ENCODE peak calls at places on chromosomes 13 and 19, in nine cellular contexts. One of them, this sample, is unnamed.

GRCh38 chr19:47572635-47573034 is 313 bp downstream of the ZNF541 start:
- DNase-seq in cardiac muscle cell: no peak
- DNase-seq in esophagus squamous epithelium: no peak
- DNase-seq in sigmoid colon: no peak
- DNase-seq in glutamatergic neuron: no peak
- DNase-seq in body of pancreas: no peak
- DNase-seq in nephron progenitor cell: no peak
- DNase-seq in cardiac fibroblast: no peak
- DNase-seq in fibroblast of pulmonary artery: no peak
- DNase-seq in this sample: no peak

GRCh38 chr13:57629821-57630235 is 1.7 kb upstream of the PCDH17 start:
- DNase-seq in glutamatergic neuron: peak
- DNase-seq in esophagus squamous epithelium: no peak
- DNase-seq in sigmoid colon: peak
- DNase-seq in fibroblast of pulmonary artery: peak
- DNase-seq in body of pancreas: peak
- DNase-seq in cardiac muscle cell: peak
- DNase-seq in nephron progenitor cell: peak
- DNase-seq in cardiac fibroblast: peak
- DNase-seq in this sample: peak

GRCh38 chr19:40154121-40154680 is 37.0 kb upstream of the MAP3K10 start:
- DNase-seq in cardiac fibroblast: no peak
- DNase-seq in nephron progenitor cell: no peak
- DNase-seq in fibroblast of pulmonary artery: no peak
- DNase-seq in glutamatergic neuron: no peak
- DNase-seq in cardiac muscle cell: no peak
- DNase-seq in body of pancreas: no peak
- DNase-seq in sigmoid colon: no peak
- DNase-seq in esophagus squamous epithelium: no peak
- DNase-seq in this sample: no peak

GRCh38 chr19:34253711-34254551 is 423 bp upstream of the GARRE1 start:
- DNase-seq in sigmoid colon: peak
- DNase-seq in esophagus squamous epithelium: peak
- DNase-seq in fibroblast of pulmonary artery: no peak
- DNase-seq in glutamatergic neuron: peak
- DNase-seq in nephron progenitor cell: peak
- DNase-seq in cardiac muscle cell: peak
- DNase-seq in body of pancreas: no peak
- DNase-seq in cardiac fibroblast: no peak
- DNase-seq in this sample: peak

GRCh38 chr13:36850790-36851438 is 31.9 kb downstream of the RFXAP start:
- DNase-seq in esophagus squamous epithelium: no peak
- DNase-seq in cardiac fibroblast: no peak
- DNase-seq in sigmoid colon: no peak
- DNase-seq in body of pancreas: no peak
- DNase-seq in glutamatergic neuron: peak
- DNase-seq in nephron progenitor cell: peak
- DNase-seq in fibroblast of pulmonary artery: peak
- DNase-seq in cardiac muscle cell: peak
- DNase-seq in this sample: no peak

GRCh38 chr19:7986321-7987083 is 18.9 kb downstream of the ELAVL1 start:
- DNase-seq in body of pancreas: no peak
- DNase-seq in fibroblast of pulmonary artery: peak
- DNase-seq in cardiac fibroblast: peak
- DNase-seq in esophagus squamous epithelium: no peak
- DNase-seq in sigmoid colon: no peak
- DNase-seq in cardiac muscle cell: no peak
- DNase-seq in glutamatergic neuron: no peak
- DNase-seq in nephron progenitor cell: no peak
- DNase-seq in this sample: no peak

GRCh38 chr19:11195681-11196080 is 1.7 kb downstream of the KANK2 start:
- DNase-seq in cardiac muscle cell: no peak
- DNase-seq in sigmoid colon: no peak
- DNase-seq in glutamatergic neuron: no peak
- DNase-seq in cardiac fibroblast: no peak
- DNase-seq in esophagus squamous epithelium: no peak
- DNase-seq in body of pancreas: no peak
- DNase-seq in fibroblast of pulmonary artery: no peak
- DNase-seq in nephron progenitor cell: no peak
- DNase-seq in this sample: no peak

GRCh38 chr13:88071371-88071770 is 400.2 kb downstream of the SLITRK5 start:
- DNase-seq in nephron progenitor cell: no peak
- DNase-seq in glutamatergic neuron: no peak
- DNase-seq in esophagus squamous epithelium: no peak
- DNase-seq in fibroblast of pulmonary artery: no peak
- DNase-seq in body of pancreas: no peak
- DNase-seq in sigmoid colon: no peak
- DNase-seq in cardiac fibroblast: no peak
- DNase-seq in cardiac muscle cell: no peak
- DNase-seq in this sample: no peak

GRCh38 chr19:32017341-32017948 is 328.0 kb upstream of the ZNF507 start:
- DNase-seq in nephron progenitor cell: no peak
- DNase-seq in fibroblast of pulmonary artery: no peak
- DNase-seq in cardiac muscle cell: no peak
- DNase-seq in body of pancreas: no peak
- DNase-seq in cardiac fibroblast: no peak
- DNase-seq in glutamatergic neuron: no peak
- DNase-seq in esophagus squamous epithelium: no peak
- DNase-seq in sigmoid colon: no peak
- DNase-seq in this sample: no peak

GRCh38 chr19:3061214-3062161 is 807 bp downstream of the TLE5 start:
- DNase-seq in fibroblast of pulmonary artery: peak
- DNase-seq in cardiac muscle cell: peak
- DNase-seq in body of pancreas: peak
- DNase-seq in sigmoid colon: peak
- DNase-seq in nephron progenitor cell: no peak
- DNase-seq in cardiac fibroblast: peak
- DNase-seq in glutamatergic neuron: no peak
- DNase-seq in esophagus squamous epithelium: no peak
- DNase-seq in this sample: no peak

GRCh38 chr19:16315825-16316505 is 8.7 kb upstream of the KLF2 start:
- DNase-seq in fibroblast of pulmonary artery: peak
- DNase-seq in cardiac fibroblast: peak
- DNase-seq in body of pancreas: peak
- DNase-seq in cardiac muscle cell: peak
- DNase-seq in glutamatergic neuron: no peak
- DNase-seq in esophagus squamous epithelium: no peak
- DNase-seq in nephron progenitor cell: no peak
- DNase-seq in sigmoid colon: peak
- DNase-seq in this sample: no peak

GRCh38 chr19:21202865-21203494 is 61.1 kb downstream of the ZNF431 start:
- DNase-seq in glutamatergic neuron: no peak
- DNase-seq in body of pancreas: peak
- DNase-seq in cardiac fibroblast: peak
- DNase-seq in esophagus squamous epithelium: no peak
- DNase-seq in fibroblast of pulmonary artery: peak
- DNase-seq in sigmoid colon: no peak
- DNase-seq in cardiac muscle cell: peak
- DNase-seq in nephron progenitor cell: peak
- DNase-seq in this sample: no peak

GRCh38 chr13:94816256-94816655 is 103.9 kb upstream of the SOX21 start:
- DNase-seq in esophagus squamous epithelium: no peak
- DNase-seq in sigmoid colon: no peak
- DNase-seq in cardiac fibroblast: no peak
- DNase-seq in fibroblast of pulmonary artery: no peak
- DNase-seq in body of pancreas: no peak
- DNase-seq in cardiac muscle cell: no peak
- DNase-seq in glutamatergic neuron: no peak
- DNase-seq in nephron progenitor cell: no peak
- DNase-seq in this sample: no peak

GRCh38 chr19:5953680-5954213 is 24.2 kb downstream of the RANBP3 start:
- DNase-seq in esophagus squamous epithelium: no peak
- DNase-seq in fibroblast of pulmonary artery: no peak
- DNase-seq in cardiac muscle cell: no peak
- DNase-seq in glutamatergic neuron: no peak
- DNase-seq in nephron progenitor cell: no peak
- DNase-seq in sigmoid colon: peak
- DNase-seq in cardiac fibroblast: no peak
- DNase-seq in body of pancreas: no peak
- DNase-seq in this sample: no peak

GRCh38 chr19:51807111-51807701 is 12.2 kb downstream of the FPR3 start:
- DNase-seq in nephron progenitor cell: no peak
- DNase-seq in cardiac muscle cell: no peak
- DNase-seq in esophagus squamous epithelium: no peak
- DNase-seq in sigmoid colon: no peak
- DNase-seq in body of pancreas: peak
- DNase-seq in cardiac fibroblast: peak
- DNase-seq in glutamatergic neuron: no peak
- DNase-seq in fibroblast of pulmonary artery: peak
- DNase-seq in this sample: no peak

GRCh38 chr13:86002921-86003488 is 203.8 kb upstream of the SLITRK6 start:
- DNase-seq in glutamatergic neuron: no peak
- DNase-seq in cardiac fibroblast: no peak
- DNase-seq in nephron progenitor cell: peak
- DNase-seq in esophagus squamous epithelium: no peak
- DNase-seq in cardiac muscle cell: no peak
- DNase-seq in fibroblast of pulmonary artery: no peak
- DNase-seq in body of pancreas: no peak
- DNase-seq in sigmoid colon: no peak
- DNase-seq in this sample: no peak

GRCh38 chr19:52200044-52200443 is 10.2 kb downstream of the PPP2R1A start:
- DNase-seq in cardiac fibroblast: peak
- DNase-seq in sigmoid colon: peak
- DNase-seq in cardiac muscle cell: no peak
- DNase-seq in glutamatergic neuron: no peak
- DNase-seq in nephron progenitor cell: no peak
- DNase-seq in body of pancreas: peak
- DNase-seq in esophagus squamous epithelium: no peak
- DNase-seq in fibroblast of pulmonary artery: peak
- DNase-seq in this sample: no peak

DNA sequence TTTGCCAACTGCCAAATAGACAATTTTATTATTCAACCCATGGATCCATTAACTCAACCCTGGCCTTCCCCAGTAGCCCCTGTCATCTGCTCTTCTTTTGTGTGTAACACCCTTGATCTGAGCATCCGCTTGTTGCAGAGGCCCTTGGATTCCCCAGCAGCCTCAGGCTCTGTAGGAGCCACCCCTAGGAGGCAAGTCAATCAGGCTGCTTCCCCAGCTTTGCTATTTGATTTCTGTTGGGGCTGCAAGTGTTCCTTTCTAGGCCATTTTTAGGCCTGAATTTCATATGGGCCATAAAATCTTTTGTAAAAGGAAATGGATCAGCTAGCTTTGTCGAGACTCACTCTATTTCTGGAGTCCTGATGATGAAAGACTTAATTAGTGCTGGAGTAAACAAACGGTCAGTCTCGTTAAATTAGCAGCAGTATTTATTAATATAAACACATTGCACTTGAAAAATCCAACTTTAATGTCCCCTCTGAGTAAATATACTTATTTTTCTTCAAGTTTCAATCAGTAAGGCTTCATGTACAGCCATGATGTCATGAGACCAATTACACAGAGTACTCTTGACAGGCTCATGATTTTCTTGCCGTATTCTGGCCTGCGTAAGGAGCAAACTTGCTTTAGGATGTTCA is 105.3 kb downstream of the RGCC start:
- DNase-seq in sigmoid colon: no peak
- DNase-seq in esophagus squamous epithelium: no peak
- DNase-seq in cardiac muscle cell: no peak
- DNase-seq in cardiac fibroblast: no peak
- DNase-seq in body of pancreas: no peak
- DNase-seq in glutamatergic neuron: no peak
- DNase-seq in nephron progenitor cell: no peak
- DNase-seq in fibroblast of pulmonary artery: no peak
- DNase-seq in this sample: no peak
- TF ChIP-seq CTCF in sigmoid colon: no peak
- TF ChIP-seq CTCF in esophagus squamous epithelium: no peak
- TF ChIP-seq CTCF in cardiac muscle cell: no peak
- TF ChIP-seq CTCF in cardiac fibroblast: no peak
- TF ChIP-seq CTCF in body of pancreas: no peak
- TF ChIP-seq CTCF in glutamatergic neuron: no peak
- TF ChIP-seq CTCF in nephron progenitor cell: no peak
- TF ChIP-seq CTCF in fibroblast of pulmonary artery: no peak
- TF ChIP-seq CTCF in this sample: no peak

GRCh38 chr13:20149762-20150161 is 11.1 kb downstream of the GJA3 start:
- DNase-seq in nephron progenitor cell: no peak
- DNase-seq in fibroblast of pulmonary artery: no peak
- DNase-seq in cardiac fibroblast: no peak
- DNase-seq in cardiac muscle cell: peak
- DNase-seq in sigmoid colon: no peak
- DNase-seq in esophagus squamous epithelium: no peak
- DNase-seq in body of pancreas: no peak
- DNase-seq in glutamatergic neuron: no peak
- DNase-seq in this sample: peak
- TF ChIP-seq CTCF in nephron progenitor cell: no peak
- TF ChIP-seq CTCF in fibroblast of pulmonary artery: no peak
- TF ChIP-seq CTCF in cardiac fibroblast: no peak
- TF ChIP-seq CTCF in cardiac muscle cell: no peak
- TF ChIP-seq CTCF in sigmoid colon: no peak
- TF ChIP-seq CTCF in esophagus squamous epithelium: no peak
- TF ChIP-seq CTCF in body of pancreas: no peak
- TF ChIP-seq CTCF in glutamatergic neuron: no peak
- TF ChIP-seq CTCF in this sample: no peak

GRCh38 chr13:110953833-110954532 is 39.1 kb upstream of the ANKRD10 start:
- DNase-seq in sigmoid colon: no peak
- DNase-seq in body of pancreas: no peak
- DNase-seq in cardiac fibroblast: no peak
- DNase-seq in cardiac muscle cell: no peak
- DNase-seq in glutamatergic neuron: no peak
- DNase-seq in fibroblast of pulmonary artery: no peak
- DNase-seq in esophagus squamous epithelium: no peak
- DNase-seq in nephron progenitor cell: no peak
- DNase-seq in this sample: peak

GRCh38 chr13:110960219-110960618 is 45.4 kb upstream of the ANKRD10 start:
- DNase-seq in nephron progenitor cell: no peak
- DNase-seq in glutamatergic neuron: no peak
- DNase-seq in sigmoid colon: no peak
- DNase-seq in fibroblast of pulmonary artery: no peak
- DNase-seq in body of pancreas: no peak
- DNase-seq in cardiac fibroblast: no peak
- DNase-seq in cardiac muscle cell: no peak
- DNase-seq in esophagus squamous epithelium: no peak
- DNase-seq in this sample: no peak

GRCh38 chr13:110953416-110953815 is 38.5 kb upstream of the ANKRD10 start:
- DNase-seq in fibroblast of pulmonary artery: no peak
- DNase-seq in body of pancreas: no peak
- DNase-seq in cardiac muscle cell: no peak
- DNase-seq in cardiac fibroblast: no peak
- DNase-seq in nephron progenitor cell: no peak
- DNase-seq in glutamatergic neuron: no peak
- DNase-seq in esophagus squamous epithelium: no peak
- DNase-seq in sigmoid colon: no peak
- DNase-seq in this sample: peak

GRCh38 chr13:110957931-110958330 is 43.1 kb upstream of the ANKRD10 start:
- DNase-seq in glutamatergic neuron: no peak
- DNase-seq in fibroblast of pulmonary artery: no peak
- DNase-seq in body of pancreas: no peak
- DNase-seq in sigmoid colon: no peak
- DNase-seq in esophagus squamous epithelium: no peak
- DNase-seq in cardiac muscle cell: no peak
- DNase-seq in cardiac fibroblast: no peak
- DNase-seq in nephron progenitor cell: no peak
- DNase-seq in this sample: peak

GRCh38 chr13:110957181-110957884 is 42.5 kb upstream of the ANKRD10 start:
- DNase-seq in esophagus squamous epithelium: no peak
- DNase-seq in cardiac fibroblast: peak
- DNase-seq in sigmoid colon: no peak
- DNase-seq in body of pancreas: no peak
- DNase-seq in cardiac muscle cell: no peak
- DNase-seq in fibroblast of pulmonary artery: no peak
- DNase-seq in nephron progenitor cell: no peak
- DNase-seq in glutamatergic neuron: no peak
- DNase-seq in this sample: peak
- TF ChIP-seq CTCF in esophagus squamous epithelium: no peak
- TF ChIP-seq CTCF in cardiac fibroblast: peak
- TF ChIP-seq CTCF in sigmoid colon: no peak
- TF ChIP-seq CTCF in body of pancreas: no peak
- TF ChIP-seq CTCF in cardiac muscle cell: peak
- TF ChIP-seq CTCF in fibroblast of pulmonary artery: peak
- TF ChIP-seq CTCF in nephron progenitor cell: no peak
- TF ChIP-seq CTCF in glutamatergic neuron: no peak
- TF ChIP-seq CTCF in this sample: peak

GRCh38 chr13:27869436-27870090 is 50.2 kb upstream of the PDX1 start:
- DNase-seq in cardiac fibroblast: no peak
- DNase-seq in cardiac muscle cell: no peak
- DNase-seq in glutamatergic neuron: no peak
- DNase-seq in body of pancreas: no peak
- DNase-seq in fibroblast of pulmonary artery: no peak
- DNase-seq in nephron progenitor cell: no peak
- DNase-seq in sigmoid colon: no peak
- DNase-seq in esophagus squamous epithelium: no peak
- DNase-seq in this sample: no peak
- TF ChIP-seq CTCF in cardiac fibroblast: no peak
- TF ChIP-seq CTCF in cardiac muscle cell: no peak
- TF ChIP-seq CTCF in glutamatergic neuron: no peak
- TF ChIP-seq CTCF in body of pancreas: no peak
- TF ChIP-seq CTCF in fibroblast of pulmonary artery: no peak
- TF ChIP-seq CTCF in nephron progenitor cell: no peak
- TF ChIP-seq CTCF in sigmoid colon: no peak
- TF ChIP-seq CTCF in esophagus squamous epithelium: no peak
- TF ChIP-seq CTCF in this sample: no peak